ENCODE peak calls at places on chromosome 16, in five cellular contexts. H is M059J, Z is PC-3, Q is HT1080, U is EH. T is an unnamed sample.

GRCh38 chr16:87592018-87592712 is 10.1 kb upstream of the JPH3 start:
- DNase-seq in H (no peak), Z (no peak), Q (no peak), U (no peak), T (no peak)

GRCh38 chr16:71873199-71873598 is 10.8 kb downstream of the ZNF821 start:
- DNase-seq in H (no peak), Z (no peak), Q (no peak), U (no peak), T (no peak)

GRCh38 chr16:88616736-88617135 is 21.6 kb upstream of the IL17C start:
- DNase-seq in H (no peak), Z (no peak), Q (no peak), U (no peak), T (no peak)

GRCh38 chr16:68401871-68402747 is 46.2 kb downstream of the SMPD3 start:
- DNase-seq in H (peak; percentile 63), Z (peak; percentile 31), Q (peak; percentile 51), U (peak; percentile 80), T (peak; percentile 41)

GRCh38 chr16:65105173-65105572 is 16.7 kb downstream of the CDH11 start:
- DNase-seq in H (no peak), Z (no peak), Q (no peak), U (no peak), T (no peak)

GRCh38 chr16:56195151-56195550 is 3.9 kb downstream of the GNAO1 start:
- DNase-seq in H (peak; percentile 93), Z (peak; percentile 6), Q (no peak), U (peak; percentile 79), T (peak; percentile 85)

GRCh38 chr16:22369221-22369811 is 5.1 kb downstream of the CDR2 start:
- DNase-seq in H (peak; percentile 63), Z (peak; percentile 15), Q (peak; percentile 67), U (peak; percentile 70), T (peak; percentile 51)

GRCh38 chr16:68987734-68988457 is 117.6 kb upstream of the HAS3 start:
- DNase-seq in H (no peak), Z (no peak), Q (no peak), U (no peak), T (no peak)

GRCh38 chr16:66050991-66051390 is 315.5 kb upstream of the CDH5 start:
- DNase-seq in H (no peak), Z (no peak), Q (no peak), U (no peak), T (no peak)

GRCh38 chr16:84633622-84634021 is 14.7 kb upstream of the KLHL36 start:
- DNase-seq in H (no peak), Z (no peak), Q (no peak), U (no peak), T (no peak)

GRCh38 chr16:14677627-14678026 is 16.5 kb downstream of the PLA2G10 start:
- DNase-seq in H (no peak), Z (no peak), Q (no peak), U (no peak), T (no peak)

GRCh38 chr16:10965440-10966039 is 21.2 kb downstream of the CLEC16A start:
- DNase-seq in H (no peak), Z (no peak), Q (no peak), U (no peak), T (no peak)

GRCh38 chr16:56551796-56552738 is 12.8 kb upstream of the MT4 start:
- DNase-seq in H (peak; percentile 22), Z (no peak), Q (no peak), U (no peak), T (no peak)

GRCh38 chr16:68086336-68086821 is 1.2 kb downstream of the NFATC3 start:
- DNase-seq in H (peak; percentile 66), Z (peak; percentile 35), Q (peak; percentile 45), U (peak; percentile 63), T (peak; percentile 50)

GRCh38 chr16:12503201-12503600 is 300.5 kb downstream of the CPPED1 start:
- DNase-seq in H (no peak), Z (no peak), Q (no peak), U (no peak), T (no peak)

GRCh38 chr16:29892458-29892813 is 6.9 kb downstream of the SEZ6L2 start:
- DNase-seq in H (no peak), Z (no peak), Q (no peak), U (no peak), T (no peak)

GRCh38 chr16:12461201-12461600 is 342.5 kb downstream of the CPPED1 start:
- DNase-seq in H (no peak), Z (no peak), Q (peak; percentile 46), U (no peak), T (peak; percentile 35)

GRCh38 chr16:77223184-77223583 is 24.0 kb downstream of the SYCE1L start:
- DNase-seq in H (peak; percentile 16), Z (peak; percentile 8), Q (no peak), U (no peak), T (no peak)

GRCh38 chr16:11308493-11309283 is 27.6 kb upstream of the PRM1 start:
- DNase-seq in H (no peak), Z (no peak), Q (no peak), U (no peak), T (no peak)

GRCh38 chr16:51049276-51049675 is 101.8 kb downstream of the SALL1 start:
- DNase-seq in H (no peak), Z (no peak), Q (peak; percentile 4), U (no peak), T (peak; percentile 56)

GRCh38 chr16:23333034-23333579 is 31.0 kb downstream of the SCNN1B start:
- DNase-seq in H (peak; percentile 50), Z (no peak), Q (no peak), U (no peak), T (peak; percentile 35)

GRCh38 chr16:88549671-88550643 is 20.2 kb upstream of the ZC3H18 start:
- DNase-seq in H (no peak), Z (no peak), Q (no peak), U (no peak), T (no peak)

GRCh38 chr16:9053006-9053601 is 38.3 kb upstream of the HAPSTR1 start:
- DNase-seq in H (peak; percentile 50), Z (peak; percentile 32), Q (peak; percentile 72), U (peak; percentile 84), T (peak; percentile 68)

GRCh38 chr16:85635545-85636140 is 22.5 kb downstream of the GSE1 start:
- DNase-seq in H (no peak), Z (no peak), Q (no peak), U (no peak), T (no peak)

GRCh38 chr16:86510465-86511261 is at the start of gene FOXF1:
- DNase-seq in H (peak; percentile 69), Z (no peak), Q (no peak), U (peak; percentile 83), T (peak; percentile 66)

GRCh38 chr16:4415538-4416199 is 727 bp downstream of the CORO7 start:
- DNase-seq in H (no peak), Z (peak; percentile 15), Q (no peak), U (peak; percentile 40), T (no peak)

GRCh38 chr16:88510091-88510719 is 57.1 kb downstream of the ZFPM1 start:
- DNase-seq in H (no peak), Z (no peak), Q (no peak), U (no peak), T (no peak)

GRCh38 chr16:28935924-28936783 is 4.4 kb downstream of the CD19 start:
- DNase-seq in H (no peak), Z (peak; percentile 29), Q (peak; percentile 59), U (peak; percentile 72), T (peak; percentile 42)

GRCh38 chr16:73846292-73846849 is 450.2 kb upstream of the PSMD7 start:
- DNase-seq in H (peak; percentile 3), Z (no peak), Q (no peak), U (no peak), T (no peak)

GRCh38 chr16:70152578-70153302 is 20.8 kb upstream of the CLEC18C start:
- DNase-seq in H (no peak), Z (no peak), Q (no peak), U (no peak), T (no peak)

GRCh38 chr16:74623214-74623842 is 16.4 kb upstream of the GLG1 start:
- DNase-seq in H (peak; percentile 52), Z (peak; percentile 59), Q (peak; percentile 42), U (peak; percentile 64), T (peak; percentile 45)